ENCODE peak calls at places on chromosomes 6 and 20, in nine cellular contexts. T is Caco-2, V is activated B cell treated with CpG ODN at 0.5 μM for 24 hours, X is A549, Y is lower leg skin, L is HFFc6, M is GOT3, O is AG04449, J is NCI-H2081. S is an unnamed sample.

GRCh38 chr6:36615018-36615761 is 21.0 kb downstream of the SRSF3 start:
- DNase-seq in O (no peak), Y (no peak), M (no peak), V (no peak), L (peak), J (peak), T (peak), X (peak), S (peak)

GRCh38 chr6:43367245-43367984 is 2.0 kb downstream of the ZNF318 start:
- DNase-seq in V (no peak), J (no peak), T (no peak), O (no peak), Y (no peak), L (no peak), X (no peak), M (no peak), S (no peak)

GRCh38 chr6:134363323-134364039 is 45.6 kb upstream of the SGK1 start:
- DNase-seq in X (peak), O (no peak), Y (no peak), L (peak), M (no peak), V (no peak), J (no peak), T (no peak), S (no peak)

GRCh38 chr6:156634048-156634447 is 143.1 kb upstream of the ARID1B start:
- DNase-seq in V (no peak), L (no peak), X (no peak), J (no peak), T (no peak), Y (no peak), O (no peak), M (no peak), S (no peak)

GRCh38 chr6:103797738-103798137 is 1062.0 kb downstream of the HACE1 start:
- DNase-seq in L (no peak), T (no peak), V (no peak), O (no peak), J (peak), X (no peak), Y (no peak), M (no peak), S (no peak)

GRCh38 chr6:1846611-1847010 is 236.9 kb downstream of the FOXC1 start:
- DNase-seq in J (no peak), Y (no peak), X (no peak), L (no peak), T (no peak), O (no peak), M (no peak), V (no peak), S (no peak)

GRCh38 chr6:51626391-51626790 is 461.0 kb downstream of the PKHD1 start:
- DNase-seq in L (no peak), O (no peak), J (no peak), X (no peak), M (no peak), Y (no peak), V (no peak), T (no peak), S (no peak)

GRCh38 chr6:165762876-165763275 is 99.8 kb upstream of the PDE10A start:
- DNase-seq in L (no peak), Y (no peak), V (no peak), M (no peak), T (no peak), O (no peak), J (no peak), X (no peak), S (no peak)

GRCh38 chr6:35140991-35141720 is at the start of gene TCP11:
- DNase-seq in X (no peak), Y (no peak), T (no peak), O (no peak), V (peak), M (no peak), J (no peak), L (no peak), S (no peak)

GRCh38 chr6:119109654-119110325 is 31.3 kb upstream of the FAM184A start:
- DNase-seq in Y (no peak), T (no peak), L (no peak), M (no peak), V (no peak), X (no peak), J (no peak), O (no peak), S (no peak)

GRCh38 chr20:15632680-15633079 is 940.6 kb downstream of the KIF16B start:
- DNase-seq in L (no peak), X (no peak), T (no peak), Y (no peak), J (no peak), O (no peak), V (no peak), M (no peak), S (no peak)

GRCh38 chr20:24909086-24909780 is 39.8 kb upstream of the CST7 start:
- DNase-seq in Y (no peak), T (no peak), X (peak), V (no peak), O (no peak), M (no peak), J (no peak), L (no peak), S (no peak)

GRCh38 chr20:11919046-11919445 is 1.4 kb downstream of the BTBD3 start:
- DNase-seq in M (no peak), V (no peak), O (no peak), J (peak), T (no peak), Y (no peak), L (no peak), X (no peak), S (no peak)

GRCh38 chr6:163338671-163339405 is 75.7 kb upstream of the QKI start:
- DNase-seq in T (no peak), X (no peak), M (no peak), Y (no peak), V (no peak), J (no peak), O (peak), L (peak), S (no peak)

GRCh38 chr20:57514273-57514751 is 10.6 kb downstream of the CTCFL start:
- DNase-seq in X (peak), M (no peak), L (peak), V (no peak), Y (peak), T (peak), O (peak), J (peak), S (no peak)

GRCh38 chr6:141470810-141471209 is 661.9 kb upstream of the GJE1 start:
- DNase-seq in L (no peak), M (no peak), V (no peak), J (no peak), X (no peak), Y (no peak), T (no peak), O (no peak), S (no peak)

GRCh38 chr6:107786179-107786578 is 37.9 kb downstream of the SCML4 start:
- DNase-seq in O (no peak), X (no peak), Y (no peak), J (no peak), L (no peak), V (no peak), T (no peak), M (no peak), S (no peak)

GRCh38 chr6:5152417-5152816 is 67.3 kb downstream of the PPP1R3G start:
- DNase-seq in Y (no peak), M (no peak), X (no peak), J (no peak), O (no peak), V (no peak), T (no peak), L (no peak), S (no peak)

GRCh38 chr6:3324262-3324942 is 65.7 kb downstream of the PSMG4 start:
- DNase-seq in M (no peak), J (no peak), X (peak), Y (no peak), L (peak), T (no peak), V (no peak), O (peak), S (peak)

S was measured in coronary artery.